ENCODE peak calls at places on chromosomes 6 and 20, in eight cellular contexts. L is astrocyte of the cerebellum, A is neural crest cell, Q is type B pancreatic cell, F is fibroblast of pulmonary artery, X is cardiac muscle cell, I is ascending aorta, G is osteocyte. V is an unnamed sample.

GRCh38 chr20:24977336-24977735 is 15.2 kb downstream of the APMAP start:
- DNase-seq in L (no peak), A (no peak), I (no peak), G (no peak), F (no peak), X (no peak), Q (no peak), V (no peak)

GRCh38 chr20:13061381-13061780 is 52.6 kb downstream of the SPTLC3 start:
- DNase-seq in L (no peak), F (no peak), Q (no peak), X (no peak), A (no peak), I (no peak), G (no peak), V (no peak)

GRCh38 chr20:11509776-11510175 is 407.9 kb upstream of the BTBD3 start:
- DNase-seq in Q (no peak), L (no peak), G (no peak), I (no peak), A (no peak), X (no peak), F (no peak), V (no peak)

GRCh38 chr20:6241591-6241990 is 118.8 kb upstream of the FERMT1 start:
- DNase-seq in I (no peak), X (no peak), F (no peak), G (no peak), L (no peak), A (no peak), Q (no peak), V (no peak)

GRCh38 chr6:7087491-7087979 is 20.2 kb upstream of the RREB1 start:
- DNase-seq in I (no peak), Q (no peak), X (no peak), A (no peak), F (no peak), G (peak; percentile 40), L (no peak), V (no peak)

GRCh38 chr20:35290186-35290886 is 1.9 kb downstream of the FAM83C start:
- DNase-seq in I (no peak), X (no peak), Q (no peak), L (no peak), F (no peak), G (no peak), A (no peak), V (no peak)

GRCh38 chr6:12313992-12314589 is 23.9 kb downstream of the EDN1 start:
- DNase-seq in L (no peak), G (no peak), Q (no peak), F (peak; percentile 69), I (no peak), X (no peak), A (no peak), V (no peak)

GRCh38 chr6:89084954-89085353 is 4.4 kb downstream of the PNRC1 start:
- DNase-seq in F (peak; percentile 43), I (no peak), Q (no peak), L (no peak), X (no peak), A (no peak), G (no peak), V (no peak)

GRCh38 chr20:61929561-61929960 is 136.1 kb downstream of the TAF4 start:
- DNase-seq in F (no peak), L (no peak), I (no peak), X (no peak), A (no peak), Q (no peak), G (no peak), V (no peak)

GRCh38 chr6:137707590-137708360 is 159.3 kb upstream of the TNFAIP3 start:
- DNase-seq in Q (no peak), A (peak; percentile 14), L (peak; percentile 61), F (peak; percentile 91), X (peak; percentile 65), I (no peak), G (no peak), V (no peak)

GRCh38 chr6:100998111-100998510 is 117.0 kb upstream of the ASCC3 start:
- DNase-seq in Q (no peak), I (no peak), X (no peak), L (no peak), G (no peak), A (no peak), F (peak; percentile 20), V (no peak)

GRCh38 chr6:1995521-1996110 is 249.8 kb downstream of the GMDS start:
- DNase-seq in F (no peak), A (no peak), I (no peak), X (no peak), L (peak; percentile 35), G (no peak), Q (no peak), V (no peak)

GRCh38 chr6:2951723-2952122 is 19.6 kb downstream of the SERPINB6 start:
- DNase-seq in L (no peak), Q (peak; percentile 54), F (no peak), I (no peak), G (peak; percentile 56), X (no peak), A (no peak), V (no peak)

GRCh38 chr6:44254957-44255808 is 2.1 kb downstream of the SLC35B2 start:
- DNase-seq in X (no peak), F (no peak), L (no peak), G (no peak), A (no peak), I (no peak), Q (no peak), V (no peak)

GRCh38 chr6:52511163-52511562 is 65.7 kb downstream of the TRAM2 start:
- DNase-seq in Q (no peak), X (no peak), A (no peak), F (no peak), I (no peak), G (no peak), L (no peak), V (no peak)

GRCh38 chr20:55800501-55800900 is 204.8 kb downstream of the CBLN4 start:
- DNase-seq in L (no peak), Q (no peak), G (no peak), X (no peak), I (no peak), F (no peak), A (no peak), V (no peak)

GRCh38 chr6:147924598-147924997 is 416.1 kb downstream of the SAMD5 start:
- DNase-seq in F (no peak), X (no peak), A (no peak), L (no peak), I (no peak), Q (no peak), G (no peak), V (no peak)

DNA sequence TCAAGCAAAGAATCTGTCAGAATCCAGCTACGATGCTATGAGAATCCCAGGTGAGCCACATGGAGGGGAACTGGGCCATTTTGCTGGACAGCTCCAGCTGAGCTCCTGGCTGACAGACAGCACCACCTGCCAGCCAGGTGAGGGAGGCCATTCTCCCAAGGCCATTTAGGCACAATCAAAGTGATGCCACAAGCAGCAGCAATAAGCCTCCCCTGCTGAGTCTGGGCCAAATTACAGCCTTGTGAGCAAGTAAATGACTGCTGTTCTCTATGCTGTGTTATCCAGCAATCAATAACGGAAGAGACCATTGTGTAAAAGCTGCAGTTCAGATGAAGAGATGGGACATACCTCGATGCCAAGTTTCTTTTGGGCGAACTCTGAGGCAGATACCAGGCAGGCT is 14.1 kb upstream of the SCGN start:
- DNase-seq in L (no peak), G (no peak), Q (no peak), I (no peak), F (no peak), A (no peak), X (peak; percentile 3), V (no peak)
- TF ChIP-seq CTCF in L (no peak), G (no peak), Q (no peak), I (no peak), F (no peak), A (no peak), X (no peak), V (no peak)

DNA sequence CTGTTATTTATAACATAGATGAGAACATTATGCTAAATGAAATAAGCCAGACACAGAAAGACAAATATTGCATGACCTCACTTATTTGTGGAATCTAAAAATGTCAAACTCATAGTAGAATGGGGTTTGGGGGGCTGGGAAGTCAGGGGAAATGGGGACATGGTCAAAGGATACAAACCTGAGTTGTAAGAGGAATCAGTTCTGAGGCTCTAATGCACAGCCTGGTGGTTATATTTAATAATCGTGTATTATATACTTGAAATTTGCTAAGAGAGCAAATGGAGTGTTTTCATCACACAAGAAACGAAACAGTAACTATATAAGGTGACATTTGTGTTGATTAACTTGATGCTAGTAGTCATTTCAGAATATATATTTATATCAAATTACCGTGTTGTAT is 40.8 kb upstream of the GFOD1 start:
- DNase-seq in I (no peak), A (no peak), X (no peak), L (no peak), F (peak; percentile 33), G (no peak), Q (no peak), V (no peak)
- TF ChIP-seq CTCF in I (peak; percentile 9), A (no peak), X (no peak), L (no peak), F (no peak), G (no peak), Q (no peak), V (no peak)

GRCh38 chr6:20370801-20371200 is 30.9 kb upstream of the E2F3 start:
- DNase-seq in L (no peak), Q (no peak), I (no peak), X (no peak), A (no peak), G (no peak), F (no peak), V (no peak)

GRCh38 chr6:20370393-20370792 is 31.3 kb upstream of the E2F3 start:
- DNase-seq in Q (no peak), G (no peak), L (no peak), I (no peak), A (no peak), X (no peak), F (no peak), V (no peak)

GRCh38 chr6:20365456-20365855 is 36.2 kb upstream of the E2F3 start:
- DNase-seq in X (no peak), Q (no peak), L (no peak), I (no peak), F (no peak), G (no peak), A (no peak), V (no peak)

GRCh38 chr6:20366082-20366834 is 35.4 kb upstream of the E2F3 start:
- DNase-seq in X (no peak), A (no peak), L (no peak), F (no peak), G (no peak), Q (no peak), I (no peak), V (no peak)

GRCh38 chr6:20367716-20368485 is 33.8 kb upstream of the E2F3 start:
- DNase-seq in L (no peak), X (no peak), A (no peak), G (no peak), Q (no peak), F (no peak), I (no peak), V (no peak)
- TF ChIP-seq CTCF in L (no peak), X (no peak), A (no peak), G (no peak), Q (no peak), F (no peak), I (no peak), V (no peak)

DNA sequence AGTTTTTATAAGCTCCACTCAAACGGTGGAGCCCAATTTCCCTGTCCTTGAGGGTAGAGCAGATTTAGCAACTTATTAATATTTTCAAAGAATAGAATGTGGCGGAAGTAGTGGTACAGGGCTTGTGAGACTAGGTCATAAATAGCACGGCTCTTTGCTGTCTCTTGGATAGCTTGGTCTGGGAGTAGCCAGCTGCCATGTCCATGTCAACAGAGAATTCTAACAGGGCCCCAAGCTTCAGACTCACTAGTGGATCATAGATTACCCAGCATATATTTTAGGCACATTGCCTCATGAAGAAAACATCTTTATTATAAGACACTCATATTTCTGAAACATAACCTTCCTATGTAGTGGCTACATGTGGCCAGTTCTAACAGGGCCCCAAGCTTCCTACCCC is 755.7 kb downstream of the HDGFL1 start:
- DNase-seq in Q (no peak), A (no peak), L (no peak), I (no peak), X (no peak), G (no peak), F (no peak), V (no peak)
- TF ChIP-seq CTCF in Q (no peak), A (no peak), L (no peak), I (no peak), X (no peak), G (no peak), F (no peak), V (no peak)

V was measured in mesothelial cell of epicardium.